ENCODE peak calls at places on chromosomes 12 and 14, in eight cellular contexts. One of them, this sample, is unnamed.

GRCh38 chr12:83018063-83018462 is 331.4 kb downstream of the TMTC2 start:
- DNase-seq in Right ventricle myocardium superior: no peak
- DNase-seq in mesenchymal stem cell: no peak
- DNase-seq in fibroblast of lung: no peak
- DNase-seq in SW480: no peak
- DNase-seq in activated CD4-positive, alpha-beta T cell treated with anti-CD3 and anti-CD28 coated beads for 48 hours: no peak
- DNase-seq in GM12891: no peak
- DNase-seq in islet precursor cell: no peak
- DNase-seq in this sample: no peak

GRCh38 chr12:96719671-96720362 is 187.2 kb upstream of the NEDD1 start:
- DNase-seq in activated CD4-positive, alpha-beta T cell treated with anti-CD3 and anti-CD28 coated beads for 48 hours: peak
- DNase-seq in GM12891: peak
- DNase-seq in mesenchymal stem cell: peak
- DNase-seq in islet precursor cell: no peak
- DNase-seq in fibroblast of lung: peak
- DNase-seq in SW480: peak
- DNase-seq in Right ventricle myocardium superior: no peak
- DNase-seq in this sample: no peak

GRCh38 chr12:115203661-115204060 is 519.7 kb upstream of the TBX3 start:
- DNase-seq in fibroblast of lung: peak
- DNase-seq in islet precursor cell: no peak
- DNase-seq in Right ventricle myocardium superior: no peak
- DNase-seq in GM12891: no peak
- DNase-seq in activated CD4-positive, alpha-beta T cell treated with anti-CD3 and anti-CD28 coated beads for 48 hours: no peak
- DNase-seq in SW480: no peak
- DNase-seq in mesenchymal stem cell: no peak
- DNase-seq in this sample: no peak

GRCh38 chr14:52072266-52072780 is 3.5 kb upstream of the NID2 start:
- DNase-seq in Right ventricle myocardium superior: no peak
- DNase-seq in activated CD4-positive, alpha-beta T cell treated with anti-CD3 and anti-CD28 coated beads for 48 hours: no peak
- DNase-seq in GM12891: no peak
- DNase-seq in islet precursor cell: peak
- DNase-seq in SW480: no peak
- DNase-seq in mesenchymal stem cell: no peak
- DNase-seq in fibroblast of lung: no peak
- DNase-seq in this sample: no peak

GRCh38 chr12:8590842-8591545 is 21.7 kb downstream of the AICDA start:
- DNase-seq in mesenchymal stem cell: no peak
- DNase-seq in SW480: peak
- DNase-seq in GM12891: peak
- DNase-seq in activated CD4-positive, alpha-beta T cell treated with anti-CD3 and anti-CD28 coated beads for 48 hours: no peak
- DNase-seq in islet precursor cell: peak
- DNase-seq in fibroblast of lung: no peak
- DNase-seq in Right ventricle myocardium superior: no peak
- DNase-seq in this sample: no peak

GRCh38 chr12:112616469-112617190 is 174.9 kb upstream of the RPH3A start:
- DNase-seq in GM12891: no peak
- DNase-seq in islet precursor cell: no peak
- DNase-seq in mesenchymal stem cell: no peak
- DNase-seq in SW480: no peak
- DNase-seq in Right ventricle myocardium superior: no peak
- DNase-seq in fibroblast of lung: no peak
- DNase-seq in activated CD4-positive, alpha-beta T cell treated with anti-CD3 and anti-CD28 coated beads for 48 hours: no peak
- DNase-seq in this sample: no peak

GRCh38 chr12:71392521-71393145 is 47.0 kb upstream of the LGR5 start:
- DNase-seq in fibroblast of lung: peak
- DNase-seq in activated CD4-positive, alpha-beta T cell treated with anti-CD3 and anti-CD28 coated beads for 48 hours: no peak
- DNase-seq in GM12891: peak
- DNase-seq in islet precursor cell: peak
- DNase-seq in SW480: peak
- DNase-seq in Right ventricle myocardium superior: no peak
- DNase-seq in mesenchymal stem cell: peak
- DNase-seq in this sample: peak

GRCh38 chr14:72801381-72801812 is 92.5 kb downstream of the DPF3 start:
- DNase-seq in GM12891: no peak
- DNase-seq in islet precursor cell: no peak
- DNase-seq in Right ventricle myocardium superior: no peak
- DNase-seq in fibroblast of lung: peak
- DNase-seq in SW480: peak
- DNase-seq in activated CD4-positive, alpha-beta T cell treated with anti-CD3 and anti-CD28 coated beads for 48 hours: no peak
- DNase-seq in mesenchymal stem cell: peak
- DNase-seq in this sample: peak

GRCh38 chr12:62899568-62900390 is 35.2 kb downstream of the PPM1H start:
- DNase-seq in islet precursor cell: no peak
- DNase-seq in activated CD4-positive, alpha-beta T cell treated with anti-CD3 and anti-CD28 coated beads for 48 hours: no peak
- DNase-seq in Right ventricle myocardium superior: no peak
- DNase-seq in fibroblast of lung: no peak
- DNase-seq in GM12891: no peak
- DNase-seq in SW480: no peak
- DNase-seq in mesenchymal stem cell: no peak
- DNase-seq in this sample: no peak

GRCh38 chr12:113519464-113520191 is 48.0 kb upstream of the LHX5 start:
- DNase-seq in mesenchymal stem cell: no peak
- DNase-seq in SW480: no peak
- DNase-seq in activated CD4-positive, alpha-beta T cell treated with anti-CD3 and anti-CD28 coated beads for 48 hours: no peak
- DNase-seq in GM12891: no peak
- DNase-seq in fibroblast of lung: no peak
- DNase-seq in islet precursor cell: no peak
- DNase-seq in Right ventricle myocardium superior: no peak
- DNase-seq in this sample: no peak

GRCh38 chr12:117031843-117032592 is 67.2 kb downstream of the TESC start:
- DNase-seq in SW480: no peak
- DNase-seq in GM12891: no peak
- DNase-seq in fibroblast of lung: no peak
- DNase-seq in islet precursor cell: no peak
- DNase-seq in mesenchymal stem cell: no peak
- DNase-seq in activated CD4-positive, alpha-beta T cell treated with anti-CD3 and anti-CD28 coated beads for 48 hours: no peak
- DNase-seq in Right ventricle myocardium superior: peak
- DNase-seq in this sample: no peak

GRCh38 chr14:78758333-78758732 is 588.2 kb downstream of the NRXN3 start:
- DNase-seq in fibroblast of lung: peak
- DNase-seq in SW480: peak
- DNase-seq in activated CD4-positive, alpha-beta T cell treated with anti-CD3 and anti-CD28 coated beads for 48 hours: no peak
- DNase-seq in mesenchymal stem cell: peak
- DNase-seq in islet precursor cell: peak
- DNase-seq in Right ventricle myocardium superior: no peak
- DNase-seq in GM12891: peak
- DNase-seq in this sample: no peak

GRCh38 chr12:110039085-110039807 is 9.1 kb downstream of the C12orf76 start:
- DNase-seq in Right ventricle myocardium superior: no peak
- DNase-seq in islet precursor cell: peak
- DNase-seq in fibroblast of lung: peak
- DNase-seq in SW480: peak
- DNase-seq in GM12891: no peak
- DNase-seq in mesenchymal stem cell: peak
- DNase-seq in activated CD4-positive, alpha-beta T cell treated with anti-CD3 and anti-CD28 coated beads for 48 hours: peak
- DNase-seq in this sample: peak

GRCh38 chr12:60223242-60223641 is 627.4 kb downstream of the SLC16A7 start:
- DNase-seq in fibroblast of lung: no peak
- DNase-seq in activated CD4-positive, alpha-beta T cell treated with anti-CD3 and anti-CD28 coated beads for 48 hours: no peak
- DNase-seq in mesenchymal stem cell: no peak
- DNase-seq in Right ventricle myocardium superior: no peak
- DNase-seq in SW480: no peak
- DNase-seq in GM12891: no peak
- DNase-seq in islet precursor cell: no peak
- DNase-seq in this sample: no peak

GRCh38 chr12:121170581-121171260 is 38.0 kb downstream of the P2RX7 start:
- DNase-seq in mesenchymal stem cell: peak
- DNase-seq in Right ventricle myocardium superior: no peak
- DNase-seq in GM12891: no peak
- DNase-seq in islet precursor cell: no peak
- DNase-seq in activated CD4-positive, alpha-beta T cell treated with anti-CD3 and anti-CD28 coated beads for 48 hours: peak
- DNase-seq in SW480: no peak
- DNase-seq in fibroblast of lung: peak
- DNase-seq in this sample: no peak

GRCh38 chr12:19525236-19525635 is 85.9 kb downstream of the AEBP2 start:
- DNase-seq in Right ventricle myocardium superior: no peak
- DNase-seq in fibroblast of lung: no peak
- DNase-seq in SW480: no peak
- DNase-seq in mesenchymal stem cell: no peak
- DNase-seq in GM12891: no peak
- DNase-seq in islet precursor cell: no peak
- DNase-seq in activated CD4-positive, alpha-beta T cell treated with anti-CD3 and anti-CD28 coated beads for 48 hours: no peak
- DNase-seq in this sample: no peak

GRCh38 chr14:23561873-23562821 is 5.4 kb downstream of the AP1G2 start:
- DNase-seq in GM12891: no peak
- DNase-seq in mesenchymal stem cell: no peak
- DNase-seq in fibroblast of lung: peak
- DNase-seq in islet precursor cell: no peak
- DNase-seq in SW480: no peak
- DNase-seq in Right ventricle myocardium superior: no peak
- DNase-seq in activated CD4-positive, alpha-beta T cell treated with anti-CD3 and anti-CD28 coated beads for 48 hours: no peak
- DNase-seq in this sample: no peak

GRCh38 chr12:50574621-50575348 is 70.0 kb downstream of the DIP2B start:
- DNase-seq in fibroblast of lung: no peak
- DNase-seq in activated CD4-positive, alpha-beta T cell treated with anti-CD3 and anti-CD28 coated beads for 48 hours: no peak
- DNase-seq in SW480: no peak
- DNase-seq in Right ventricle myocardium superior: no peak
- DNase-seq in islet precursor cell: peak
- DNase-seq in mesenchymal stem cell: no peak
- DNase-seq in GM12891: no peak
- DNase-seq in this sample: no peak

GRCh38 chr12:132454154-132454948 is 35.6 kb upstream of the FBRSL1 start:
- DNase-seq in fibroblast of lung: no peak
- DNase-seq in SW480: no peak
- DNase-seq in activated CD4-positive, alpha-beta T cell treated with anti-CD3 and anti-CD28 coated beads for 48 hours: no peak
- DNase-seq in GM12891: no peak
- DNase-seq in Right ventricle myocardium superior: no peak
- DNase-seq in mesenchymal stem cell: no peak
- DNase-seq in islet precursor cell: no peak
- DNase-seq in this sample: no peak

GRCh38 chr12:53352331-53353258 is 16.4 kb upstream of the SP7 start:
- DNase-seq in Right ventricle myocardium superior: peak
- DNase-seq in SW480: peak
- DNase-seq in mesenchymal stem cell: peak
- DNase-seq in activated CD4-positive, alpha-beta T cell treated with anti-CD3 and anti-CD28 coated beads for 48 hours: peak
- DNase-seq in GM12891: peak
- DNase-seq in fibroblast of lung: peak
- DNase-seq in islet precursor cell: peak
- DNase-seq in this sample: peak

GRCh38 chr12:49741882-49742620 is 694 bp downstream of the TMBIM6 start:
- DNase-seq in fibroblast of lung: peak
- DNase-seq in mesenchymal stem cell: peak
- DNase-seq in islet precursor cell: peak
- DNase-seq in SW480: peak
- DNase-seq in GM12891: peak
- DNase-seq in Right ventricle myocardium superior: peak
- DNase-seq in activated CD4-positive, alpha-beta T cell treated with anti-CD3 and anti-CD28 coated beads for 48 hours: peak
- DNase-seq in this sample: peak